ENCODE peak calls at places on chromosomes 6 and 20, in ten cellular contexts. N is breast epithelium, T is stomach, R is K562, Z is transverse colon, V is suprapubic skin, H is prostate gland, I is endothelial cell of umbilical vein, G is SK-N-SH, E is Panc1. M is an unnamed sample.

GRCh38 chr6:61809004-61809595 is 476.9 kb downstream of the KHDRBS2 start:
- DNase-seq in N (no peak), T (no peak), R (no peak), Z (no peak), V (no peak), H (no peak), I (no peak), G (peak; percentile 2), E (peak; percentile 43), M (no peak)

GRCh38 chr6:41970436-41970846 is 28.8 kb upstream of the CCND3 start:
- DNase-seq in N (no peak), T (no peak), R (no peak), Z (no peak), V (peak; percentile 56), H (no peak), I (peak; percentile 16), G (no peak), E (no peak), M (no peak)

GRCh38 chr6:74715362-74716068 is 490.3 kb downstream of the COL12A1 start:
- DNase-seq in N (no peak), T (no peak), R (no peak), Z (no peak), V (no peak), H (no peak), I (no peak), G (no peak), E (no peak), M (no peak)

GRCh38 chr20:44990425-44990824 is 24.1 kb downstream of the STK4 start:
- DNase-seq in N (no peak), T (no peak), R (peak; percentile 10), Z (no peak), V (no peak), H (no peak), I (no peak), G (no peak), E (no peak), M (no peak)

GRCh38 chr6:73231986-73232391 is 6.7 kb upstream of the KHDC1L start:
- DNase-seq in N (no peak), T (no peak), R (no peak), Z (no peak), V (no peak), H (no peak), I (no peak), G (no peak), E (no peak), M (no peak)

GRCh38 chr6:35449287-35449881 is 2.8 kb upstream of the FANCE start:
- DNase-seq in N (no peak), T (peak; percentile 33), R (peak; percentile 87), Z (no peak), V (no peak), H (peak; percentile 25), I (peak; percentile 62), G (peak; percentile 85), E (no peak), M (no peak)

GRCh38 chr6:34157236-34157830 is 11.4 kb upstream of the GRM4 start:
- DNase-seq in N (no peak), T (no peak), R (no peak), Z (no peak), V (peak; percentile 55), H (no peak), I (no peak), G (peak; percentile 4), E (no peak), M (peak; percentile 44)

GRCh38 chr6:129774697-129775447 is 64.9 kb upstream of the ARHGAP18 start:
- DNase-seq in N (no peak), T (peak; percentile 73), R (peak; percentile 80), Z (peak; percentile 75), V (no peak), H (peak; percentile 25), I (peak; percentile 76), G (peak; percentile 64), E (peak; percentile 46), M (no peak)

GRCh38 chr6:21586760-21587181 is 6.8 kb upstream of the SOX4 start:
- DNase-seq in N (no peak), T (peak; percentile 49), R (no peak), Z (no peak), V (no peak), H (peak; percentile 38), I (no peak), G (no peak), E (no peak), M (no peak)

GRCh38 chr6:21587182-21587924 is 6.2 kb upstream of the SOX4 start:
- DNase-seq in N (peak; percentile 57), T (peak; percentile 67), R (no peak), Z (peak; percentile 72), V (peak; percentile 87), H (peak; percentile 56), I (peak; percentile 78), G (peak; percentile 80), E (no peak), M (peak; percentile 85)

GRCh38 chr6:21587925-21588811 is 5.4 kb upstream of the SOX4 start:
- DNase-seq in N (peak; percentile 51), T (peak; percentile 57), R (no peak), Z (peak; percentile 69), V (peak; percentile 86), H (peak; percentile 61), I (peak; percentile 83), G (peak; percentile 74), E (no peak), M (peak; percentile 88)

GRCh38 chr6:21590345-21590744 is 3.2 kb upstream of the SOX4 start:
- DNase-seq in N (no peak), T (no peak), R (no peak), Z (no peak), V (no peak), H (no peak), I (no peak), G (no peak), E (no peak), M (no peak)

DNA sequence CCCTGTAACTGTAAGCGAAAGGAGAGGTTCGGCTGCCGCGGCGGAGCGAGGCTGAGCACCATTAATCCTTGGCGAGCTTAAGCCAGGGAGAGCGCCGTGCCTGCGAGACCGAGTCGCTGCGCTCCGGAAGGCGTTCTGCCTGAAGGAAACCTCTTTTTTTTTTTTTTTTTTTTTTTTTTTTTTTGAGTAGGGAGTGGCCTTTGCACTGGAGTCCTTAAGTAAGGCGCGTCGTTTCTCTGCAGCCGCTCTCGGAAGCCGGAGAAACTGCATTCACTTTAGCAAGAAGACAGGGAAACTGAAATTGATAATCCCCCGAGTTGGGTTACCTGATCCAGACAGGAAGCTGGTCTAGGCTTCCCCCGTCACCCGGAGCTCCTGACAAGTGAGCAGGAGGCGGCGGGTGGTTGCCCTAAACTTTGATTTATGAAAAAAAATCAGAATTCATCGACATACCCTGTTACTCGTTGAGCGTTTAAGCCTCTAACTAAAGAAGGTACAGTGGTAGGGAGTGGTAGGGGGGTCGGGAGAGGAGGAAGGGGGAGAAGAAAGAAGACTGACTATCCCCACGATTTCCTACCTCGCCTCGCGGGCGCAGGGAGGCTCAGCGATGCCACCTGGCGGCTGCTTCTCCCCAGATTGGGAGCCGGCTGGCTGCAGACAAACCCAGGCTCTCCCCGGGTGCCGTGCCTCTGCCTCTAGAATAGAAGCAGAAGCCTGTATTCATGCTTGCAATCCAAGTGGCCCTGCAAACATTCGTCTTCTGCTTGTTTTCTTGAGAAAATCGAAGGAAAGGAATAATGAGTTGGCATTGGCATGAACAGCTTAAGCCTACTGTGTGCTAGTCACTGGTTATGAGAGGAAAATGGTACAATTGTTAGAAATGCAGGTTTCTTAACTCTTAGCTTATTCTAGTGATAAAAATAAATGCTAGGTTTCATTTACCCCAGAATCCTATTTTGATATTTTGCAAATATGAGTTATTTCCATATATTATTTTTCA is 4.4 kb upstream of the SOX4 start:
- DNase-seq in N (peak; percentile 79), T (peak; percentile 92), R (peak; percentile 79), Z (peak; percentile 91), V (peak; percentile 94), H (peak; percentile 85), I (peak; percentile 91), G (peak; percentile 80), E (no peak), M (peak; percentile 97)
- TF ChIP-seq POLR2AphosphoS5 in N (peak; percentile 69), T (peak; percentile 82), R (no peak), Z (peak; percentile 80), V (no peak), H (peak; percentile 30), I (peak; percentile 44), G (no peak), E (peak; percentile 23), M (peak; percentile 56)

GRCh38 chr6:161116554-161117328 is 125.2 kb downstream of the MAP3K4 start:
- DNase-seq in N (no peak), T (no peak), R (no peak), Z (no peak), V (no peak), H (no peak), I (no peak), G (no peak), E (no peak), M (no peak)
- H3K36me3 ChIP-seq in N (peaks cover 3% of the 10 kb centered on the region), T (peaks cover 96% of the 10 kb centered on the region), R (peaks cover 94% of the 10 kb centered on the region), Z (peaks cover 47% of the 10 kb centered on the region), V (peaks cover 91% of the 10 kb centered on the region), H (peaks cover 8% of the 10 kb centered on the region), I (peaks cover 11% of the 10 kb centered on the region), G (peaks cover 53% of the 10 kb centered on the region), E (peaks cover 21% of the 10 kb centered on the region), M (peaks cover 99% of the 10 kb centered on the region)

GRCh38 chr20:23634044-23634801 is 3.5 kb downstream of the CST3 start:
- DNase-seq in N (no peak), T (no peak), R (no peak), Z (no peak), V (no peak), H (no peak), I (no peak), G (no peak), E (no peak), M (no peak)
- H3K27ac ChIP-seq in N (peak overlapping the region; percentile 10), T (peak overlapping the region; percentile 56), R (no peak overlapping the region), Z (no peak overlapping the region), V (peak overlapping the region; percentile 44), H (no peak overlapping the region), I (no peak overlapping the region), G (no peak overlapping the region), E (no peak overlapping the region), M (no peak overlapping the region)

GRCh38 chr6:85451586-85452306 is 1.9 kb downstream of the NT5E start:
- DNase-seq in N (no peak), T (no peak), R (no peak), Z (no peak), V (no peak), H (no peak), I (peak; percentile 58), G (no peak), E (no peak), M (no peak)
- TF ChIP-seq POLR2AphosphoS5 in N (no peak), T (no peak), R (no peak), Z (no peak), V (no peak), H (no peak), I (no peak), G (no peak), E (no peak), M (no peak)

M was measured in spleen.